ENCODE peak calls at places on chromosomes 6 and 20, in four cellular contexts. A is SW 1271, G is NCI-H1436, F is breast epithelium. K is an unnamed sample.
A peak's percentile ranks its signal among the peaks of the same experiment; 100 is the strongest.

GRCh38 chr20:46164166-46164565 is 46.1 kb downstream of the CD40 start:
- DNase-seq in G (no peak), A (no peak), F (no peak), K (no peak)

GRCh38 chr6:129498950-129499870 is 210.8 kb downstream of the ARHGAP18 start:
- DNase-seq in F (no peak), G (no peak), A (peak; percentile 15), K (no peak)

GRCh38 chr6:36720251-36721141 is 22.9 kb downstream of the RAB44 start:
- DNase-seq in A (no peak), G (no peak), F (no peak), K (no peak)

GRCh38 chr20:57657537-57658446 is 37.6 kb upstream of the ZBP1 start:
- DNase-seq in G (no peak), F (peak; percentile 84), A (no peak), K (no peak)

GRCh38 chr6:119331676-119332286 is 17.8 kb downstream of the MAN1A1 start:
- DNase-seq in A (no peak), G (no peak), F (no peak), K (no peak)

GRCh38 chr6:156777866-156778614 is 862 bp downstream of the ARID1B start:
- DNase-seq in A (no peak), F (peak; percentile 41), G (peak; percentile 18), K (peak; percentile 4)

GRCh38 chr6:159110013-159110412 is 59.2 kb upstream of the FNDC1 start:
- DNase-seq in A (no peak), F (no peak), G (no peak), K (no peak)

GRCh38 chr6:97053643-97054411 is 129.3 kb downstream of the KLHL32 start:
- DNase-seq in F (no peak), A (no peak), G (no peak), K (no peak)

GRCh38 chr20:39986231-39986904 is 702.7 kb downstream of the MAFB start:
- DNase-seq in F (peak; percentile 32), A (no peak), G (no peak), K (no peak)

GRCh38 chr20:24493661-24494459 is 24.4 kb downstream of the SYNDIG1 start:
- DNase-seq in G (no peak), A (no peak), F (no peak), K (no peak)

GRCh38 chr20:25013478-25014380 is 21.2 kb upstream of the APMAP start:
- DNase-seq in A (no peak), F (no peak), G (no peak), K (no peak)

GRCh38 chr6:50927816-50928215 is 109.1 kb downstream of the TFAP2B start:
- DNase-seq in A (no peak), F (no peak), G (no peak), K (no peak)

GRCh38 chr20:37120497-37120896 is 24.7 kb upstream of the RBL1 start:
- DNase-seq in A (no peak), F (no peak), G (no peak), K (no peak)

GRCh38 chr6:13794184-13794583 is 20.2 kb downstream of the MCUR1 start:
- DNase-seq in F (no peak), A (no peak), G (peak; percentile 5), K (no peak)

GRCh38 chr6:13409991-13410390 is 77.4 kb downstream of the GFOD1 start:
- DNase-seq in G (no peak), A (no peak), F (no peak), K (no peak)

GRCh38 chr20:13822459-13822858 is 37.6 kb downstream of the NDUFAF5 start:
- DNase-seq in F (no peak), G (no peak), A (no peak), K (no peak)

GRCh38 chr20:48706116-48706656 is 121.6 kb downstream of the PREX1 start:
- DNase-seq in A (no peak), F (no peak), G (no peak), K (no peak)

GRCh38 chr6:46380152-46380807 is 111.0 kb downstream of the RCAN2 start:
- DNase-seq in A (no peak), G (peak; percentile 23), F (no peak), K (no peak)

GRCh38 chr6:43494321-43494720 is 15.8 kb downstream of the LRRC73 start:
- DNase-seq in F (no peak), A (no peak), G (no peak), K (no peak)

GRCh38 chr6:143612186-143612585 is 65.6 kb upstream of the PHACTR2 start:
- DNase-seq in A (no peak), F (no peak), G (no peak), K (no peak)

K was measured in GOT3.